ENCODE peak calls at places on chromosomes 1 and 21, in nine cellular contexts. One of them, this sample, is unnamed.
A peak's percentile ranks its signal among the peaks of the same experiment; 100 is the strongest.

GRCh38 chr1:94339229-94339927 is 78.8 kb upstream of the ABCD3 start:
- DNase-seq in gastrocnemius medialis: no peak
- DNase-seq in uterus: no peak
- DNase-seq in CD4-positive, alpha-beta T cell: no peak
- DNase-seq in SJSA1: no peak
- DNase-seq in adrenal gland: no peak
- DNase-seq in esophagus squamous epithelium: no peak
- DNase-seq in GM23338: no peak
- DNase-seq in HCT116: no peak
- DNase-seq in this sample: no peak

GRCh38 chr1:108560430-108561144 is 687 bp downstream of the EEIG2 start:
- DNase-seq in CD4-positive, alpha-beta T cell: peak; percentile 29
- DNase-seq in adrenal gland: peak; percentile 26
- DNase-seq in esophagus squamous epithelium: peak; percentile 11
- DNase-seq in GM23338: peak; percentile 80
- DNase-seq in gastrocnemius medialis: no peak
- DNase-seq in uterus: peak; percentile 35
- DNase-seq in SJSA1: peak; percentile 64
- DNase-seq in HCT116: peak; percentile 70
- DNase-seq in this sample: no peak

GRCh38 chr1:109274533-109275476 is 8.1 kb downstream of the PSRC1 start:
- DNase-seq in HCT116: peak; percentile 21
- DNase-seq in gastrocnemius medialis: peak; percentile 84
- DNase-seq in CD4-positive, alpha-beta T cell: no peak
- DNase-seq in uterus: peak; percentile 76
- DNase-seq in esophagus squamous epithelium: no peak
- DNase-seq in adrenal gland: peak; percentile 31
- DNase-seq in GM23338: no peak
- DNase-seq in SJSA1: peak; percentile 49
- DNase-seq in this sample: no peak

GRCh38 chr1:25864434-25864833 is 5.2 kb upstream of the AUNIP start:
- DNase-seq in GM23338: no peak
- DNase-seq in esophagus squamous epithelium: no peak
- DNase-seq in CD4-positive, alpha-beta T cell: no peak
- DNase-seq in adrenal gland: peak; percentile 8
- DNase-seq in SJSA1: no peak
- DNase-seq in uterus: no peak
- DNase-seq in HCT116: no peak
- DNase-seq in gastrocnemius medialis: no peak
- DNase-seq in this sample: no peak

GRCh38 chr1:66050123-66050522 is 257.4 kb downstream of the PDE4B start:
- DNase-seq in uterus: no peak
- DNase-seq in GM23338: no peak
- DNase-seq in CD4-positive, alpha-beta T cell: no peak
- DNase-seq in adrenal gland: no peak
- DNase-seq in HCT116: no peak
- DNase-seq in esophagus squamous epithelium: no peak
- DNase-seq in SJSA1: no peak
- DNase-seq in gastrocnemius medialis: no peak
- DNase-seq in this sample: no peak

GRCh38 chr1:243841507-243841906 is 8.5 kb downstream of the AKT3 start:
- DNase-seq in adrenal gland: no peak
- DNase-seq in CD4-positive, alpha-beta T cell: no peak
- DNase-seq in SJSA1: peak; percentile 43
- DNase-seq in HCT116: no peak
- DNase-seq in GM23338: no peak
- DNase-seq in esophagus squamous epithelium: no peak
- DNase-seq in gastrocnemius medialis: no peak
- DNase-seq in uterus: no peak
- DNase-seq in this sample: no peak

GRCh38 chr1:167223144-167224103 is 2.7 kb downstream of the POU2F1 start:
- DNase-seq in HCT116: no peak
- DNase-seq in SJSA1: no peak
- DNase-seq in CD4-positive, alpha-beta T cell: no peak
- DNase-seq in GM23338: no peak
- DNase-seq in uterus: peak; percentile 21
- DNase-seq in gastrocnemius medialis: no peak
- DNase-seq in esophagus squamous epithelium: no peak
- DNase-seq in adrenal gland: no peak
- DNase-seq in this sample: no peak

GRCh38 chr1:59214764-59215208 is 82.1 kb upstream of the FGGY start:
- DNase-seq in esophagus squamous epithelium: no peak
- DNase-seq in HCT116: no peak
- DNase-seq in CD4-positive, alpha-beta T cell: no peak
- DNase-seq in uterus: no peak
- DNase-seq in adrenal gland: no peak
- DNase-seq in GM23338: no peak
- DNase-seq in gastrocnemius medialis: no peak
- DNase-seq in SJSA1: peak; percentile 58
- DNase-seq in this sample: no peak

GRCh38 chr1:11453742-11454442 is 25.1 kb upstream of the DISP3 start:
- DNase-seq in esophagus squamous epithelium: no peak
- DNase-seq in adrenal gland: no peak
- DNase-seq in HCT116: no peak
- DNase-seq in gastrocnemius medialis: no peak
- DNase-seq in GM23338: no peak
- DNase-seq in uterus: no peak
- DNase-seq in CD4-positive, alpha-beta T cell: no peak
- DNase-seq in SJSA1: no peak
- DNase-seq in this sample: no peak

GRCh38 chr1:47840791-47841190 is 156.4 kb downstream of the TRABD2B start:
- DNase-seq in SJSA1: no peak
- DNase-seq in CD4-positive, alpha-beta T cell: no peak
- DNase-seq in uterus: no peak
- DNase-seq in esophagus squamous epithelium: no peak
- DNase-seq in gastrocnemius medialis: no peak
- DNase-seq in adrenal gland: no peak
- DNase-seq in GM23338: no peak
- DNase-seq in HCT116: no peak
- DNase-seq in this sample: no peak

GRCh38 chr1:180270767-180271639 is 40.9 kb downstream of the LHX4 start:
- DNase-seq in HCT116: no peak
- DNase-seq in uterus: no peak
- DNase-seq in CD4-positive, alpha-beta T cell: no peak
- DNase-seq in SJSA1: peak; percentile 86
- DNase-seq in GM23338: peak; percentile 27
- DNase-seq in esophagus squamous epithelium: no peak
- DNase-seq in gastrocnemius medialis: no peak
- DNase-seq in adrenal gland: peak; percentile 10
- DNase-seq in this sample: no peak

GRCh38 chr1:45753248-45754037 is 3.0 kb upstream of the IPP start:
- DNase-seq in gastrocnemius medialis: no peak
- DNase-seq in SJSA1: no peak
- DNase-seq in CD4-positive, alpha-beta T cell: no peak
- DNase-seq in esophagus squamous epithelium: no peak
- DNase-seq in uterus: no peak
- DNase-seq in adrenal gland: no peak
- DNase-seq in GM23338: peak; percentile 53
- DNase-seq in HCT116: no peak
- DNase-seq in this sample: no peak

GRCh38 chr1:45752014-45752413 is 1.6 kb upstream of the IPP start:
- DNase-seq in SJSA1: no peak
- DNase-seq in uterus: no peak
- DNase-seq in HCT116: no peak
- DNase-seq in adrenal gland: no peak
- DNase-seq in GM23338: no peak
- DNase-seq in CD4-positive, alpha-beta T cell: no peak
- DNase-seq in esophagus squamous epithelium: no peak
- DNase-seq in gastrocnemius medialis: no peak
- DNase-seq in this sample: no peak

GRCh38 chr1:45752441-45753052 is 2.1 kb upstream of the IPP start:
- DNase-seq in gastrocnemius medialis: no peak
- DNase-seq in SJSA1: no peak
- DNase-seq in esophagus squamous epithelium: no peak
- DNase-seq in uterus: no peak
- DNase-seq in adrenal gland: no peak
- DNase-seq in GM23338: no peak
- DNase-seq in HCT116: no peak
- DNase-seq in CD4-positive, alpha-beta T cell: no peak
- DNase-seq in this sample: no peak

GRCh38 chr1:45746922-45747321 is 3.5 kb downstream of the IPP start:
- DNase-seq in uterus: no peak
- DNase-seq in GM23338: no peak
- DNase-seq in esophagus squamous epithelium: no peak
- DNase-seq in CD4-positive, alpha-beta T cell: no peak
- DNase-seq in HCT116: no peak
- DNase-seq in SJSA1: no peak
- DNase-seq in adrenal gland: no peak
- DNase-seq in gastrocnemius medialis: no peak
- DNase-seq in this sample: no peak

DNA sequence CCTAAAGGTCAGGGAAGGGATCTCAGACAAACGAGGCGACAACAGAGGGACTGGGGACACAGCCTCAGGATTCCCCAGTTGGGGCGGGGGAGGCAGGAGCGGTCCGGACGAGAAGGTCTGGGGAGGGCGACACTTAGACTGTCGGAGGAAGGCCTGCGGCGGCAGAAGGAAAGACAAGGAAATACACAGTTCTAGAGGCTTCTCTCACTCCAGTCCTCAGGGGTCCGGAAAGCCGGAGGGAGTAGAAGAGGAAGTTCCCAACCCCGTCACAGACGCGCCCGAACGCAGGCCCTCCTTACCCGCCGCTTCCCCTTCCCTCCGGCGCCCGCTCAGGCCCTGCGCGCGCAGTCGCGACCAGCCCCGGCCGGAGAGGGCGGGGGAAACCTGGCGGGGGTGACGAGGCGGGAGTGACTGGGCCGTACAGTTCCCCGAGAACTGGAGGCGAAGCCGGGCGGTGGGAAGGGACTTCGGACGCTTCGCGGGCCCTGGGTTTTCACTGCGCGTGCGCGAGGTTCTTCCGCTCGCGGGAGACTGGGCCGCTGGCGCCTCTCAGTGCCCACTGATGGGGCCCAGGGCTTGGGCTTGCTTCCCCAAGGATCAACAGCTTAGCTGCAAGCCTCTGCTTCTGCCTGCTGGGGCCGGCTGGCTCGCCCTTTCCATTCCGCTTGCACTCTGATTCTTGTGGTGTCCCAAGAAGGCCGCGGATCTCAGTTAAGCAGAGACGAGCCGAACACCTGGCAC is at the start of gene IPP:
- DNase-seq in CD4-positive, alpha-beta T cell: peak; percentile 79
- DNase-seq in adrenal gland: peak; percentile 97
- DNase-seq in GM23338: peak; percentile 98
- DNase-seq in uterus: peak; percentile 96
- DNase-seq in gastrocnemius medialis: peak; percentile 95
- DNase-seq in HCT116: peak; percentile 94
- DNase-seq in SJSA1: peak; percentile 98
- DNase-seq in esophagus squamous epithelium: peak; percentile 68
- DNase-seq in this sample: peak; percentile 78
- H3K27ac ChIP-seq in CD4-positive, alpha-beta T cell: peak within 1 kb of the TSS; percentile 92
- H3K27ac ChIP-seq in adrenal gland: peak within 1 kb of the TSS; percentile 98
- H3K27ac ChIP-seq in GM23338: peak within 1 kb of the TSS; percentile 97
- H3K27ac ChIP-seq in uterus: peak within 1 kb of the TSS; percentile 92
- H3K27ac ChIP-seq in gastrocnemius medialis: peak within 1 kb of the TSS; percentile 94
- H3K27ac ChIP-seq in HCT116: peak within 1 kb of the TSS; percentile 95
- H3K27ac ChIP-seq in SJSA1: peak within 1 kb of the TSS; percentile 88
- H3K27ac ChIP-seq in esophagus squamous epithelium: peak within 1 kb of the TSS; percentile 99
- H3K27ac ChIP-seq in this sample: no peak within 1 kb of the TSS

DNA sequence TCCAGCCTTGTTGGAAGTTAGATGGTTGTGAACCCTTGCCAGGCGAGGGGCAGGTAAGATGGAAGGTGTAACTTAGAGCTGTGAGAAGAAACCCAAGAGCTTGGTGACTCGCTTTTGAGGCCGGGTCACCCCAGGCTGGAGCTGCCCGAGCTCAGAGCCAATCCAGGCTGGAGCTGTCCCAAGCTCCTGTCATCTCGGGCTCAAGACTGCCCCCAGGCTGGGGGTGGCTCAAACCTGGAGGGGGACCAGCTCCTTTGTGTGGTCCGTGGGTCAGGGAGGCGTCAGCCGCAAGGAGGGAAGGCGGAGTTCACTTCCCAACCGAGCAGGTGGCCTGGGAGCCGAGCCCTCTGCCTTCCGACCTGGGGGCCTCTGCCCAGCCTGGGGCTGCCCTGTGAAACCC is 2.0 kb downstream of the HUNK start:
- DNase-seq in gastrocnemius medialis: no peak
- DNase-seq in esophagus squamous epithelium: no peak
- DNase-seq in uterus: no peak
- DNase-seq in GM23338: peak; percentile 55
- DNase-seq in adrenal gland: no peak
- DNase-seq in SJSA1: peak; percentile 46
- DNase-seq in CD4-positive, alpha-beta T cell: no peak
- DNase-seq in HCT116: no peak
- DNase-seq in this sample: no peak
- H3K27ac ChIP-seq in gastrocnemius medialis: no peak overlapping the region
- H3K27ac ChIP-seq in esophagus squamous epithelium: no peak overlapping the region
- H3K27ac ChIP-seq in uterus: peak overlapping the region; percentile 63
- H3K27ac ChIP-seq in GM23338: no peak overlapping the region
- H3K27ac ChIP-seq in adrenal gland: no peak overlapping the region
- H3K27ac ChIP-seq in SJSA1: peak overlapping the region; percentile 11
- H3K27ac ChIP-seq in CD4-positive, alpha-beta T cell: no peak overlapping the region
- H3K27ac ChIP-seq in HCT116: no peak overlapping the region
- H3K27ac ChIP-seq in this sample: no peak overlapping the region

GRCh38 chr1:161172349-161172748 is 5.0 kb downstream of the B4GALT3 start:
- DNase-seq in GM23338: no peak
- DNase-seq in CD4-positive, alpha-beta T cell: no peak
- DNase-seq in HCT116: no peak
- DNase-seq in SJSA1: no peak
- DNase-seq in gastrocnemius medialis: no peak
- DNase-seq in uterus: no peak
- DNase-seq in esophagus squamous epithelium: no peak
- DNase-seq in adrenal gland: no peak
- DNase-seq in this sample: no peak
- H3K27ac ChIP-seq in GM23338: no peak overlapping the region
- H3K27ac ChIP-seq in CD4-positive, alpha-beta T cell: no peak overlapping the region
- H3K27ac ChIP-seq in HCT116: no peak overlapping the region
- H3K27ac ChIP-seq in SJSA1: no peak overlapping the region
- H3K27ac ChIP-seq in gastrocnemius medialis: peak overlapping the region; percentile 20
- H3K27ac ChIP-seq in uterus: peak overlapping the region; percentile 32
- H3K27ac ChIP-seq in esophagus squamous epithelium: no peak overlapping the region
- H3K27ac ChIP-seq in adrenal gland: peak overlapping the region; percentile 48
- H3K27ac ChIP-seq in this sample: no peak overlapping the region

GRCh38 chr1:56146449-56146848 is 432.9 kb downstream of the PLPP3 start:
- DNase-seq in GM23338: no peak
- DNase-seq in esophagus squamous epithelium: no peak
- DNase-seq in SJSA1: no peak
- DNase-seq in adrenal gland: no peak
- DNase-seq in HCT116: no peak
- DNase-seq in CD4-positive, alpha-beta T cell: no peak
- DNase-seq in gastrocnemius medialis: peak; percentile 22
- DNase-seq in uterus: peak; percentile 44
- DNase-seq in this sample: no peak

GRCh38 chr1:56137829-56138505 is 441.4 kb downstream of the PLPP3 start:
- DNase-seq in uterus: no peak
- DNase-seq in adrenal gland: no peak
- DNase-seq in gastrocnemius medialis: no peak
- DNase-seq in esophagus squamous epithelium: no peak
- DNase-seq in SJSA1: no peak
- DNase-seq in HCT116: no peak
- DNase-seq in GM23338: no peak
- DNase-seq in CD4-positive, alpha-beta T cell: no peak
- DNase-seq in this sample: no peak

GRCh38 chr1:56145524-56145923 is 433.8 kb downstream of the PLPP3 start:
- DNase-seq in adrenal gland: no peak
- DNase-seq in gastrocnemius medialis: no peak
- DNase-seq in SJSA1: no peak
- DNase-seq in CD4-positive, alpha-beta T cell: no peak
- DNase-seq in esophagus squamous epithelium: no peak
- DNase-seq in GM23338: no peak
- DNase-seq in HCT116: no peak
- DNase-seq in uterus: no peak
- DNase-seq in this sample: no peak

GRCh38 chr1:56139786-56140185 is 439.6 kb downstream of the PLPP3 start:
- DNase-seq in CD4-positive, alpha-beta T cell: no peak
- DNase-seq in gastrocnemius medialis: no peak
- DNase-seq in esophagus squamous epithelium: no peak
- DNase-seq in adrenal gland: no peak
- DNase-seq in SJSA1: no peak
- DNase-seq in HCT116: no peak
- DNase-seq in uterus: no peak
- DNase-seq in GM23338: no peak
- DNase-seq in this sample: no peak

GRCh38 chr1:56142301-56142700 is 437.1 kb downstream of the PLPP3 start:
- DNase-seq in esophagus squamous epithelium: no peak
- DNase-seq in uterus: no peak
- DNase-seq in SJSA1: no peak
- DNase-seq in gastrocnemius medialis: no peak
- DNase-seq in adrenal gland: no peak
- DNase-seq in HCT116: no peak
- DNase-seq in GM23338: no peak
- DNase-seq in CD4-positive, alpha-beta T cell: no peak
- DNase-seq in this sample: no peak
- H3K27ac ChIP-seq in esophagus squamous epithelium: no peak overlapping the region
- H3K27ac ChIP-seq in uterus: no peak overlapping the region
- H3K27ac ChIP-seq in SJSA1: no peak overlapping the region
- H3K27ac ChIP-seq in gastrocnemius medialis: no peak overlapping the region
- H3K27ac ChIP-seq in adrenal gland: no peak overlapping the region
- H3K27ac ChIP-seq in HCT116: no peak overlapping the region
- H3K27ac ChIP-seq in GM23338: no peak overlapping the region
- H3K27ac ChIP-seq in CD4-positive, alpha-beta T cell: no peak overlapping the region
- H3K27ac ChIP-seq in this sample: no peak overlapping the region